ENCODE peak calls at places on chromosomes 6 and 20, in five cellular contexts. One of them, this sample, is unnamed. For H3K4me1, the result is how much of the 10 kb centered on the place peaks cover.

GRCh38 chr6:144953552-144954240 is 668.6 kb downstream of the UTRN start:
- DNase-seq in fibroblast of lung: peak
- DNase-seq in A549: peak
- DNase-seq in spleen: no peak
- DNase-seq in neuronal stem cell: no peak
- DNase-seq in this sample: no peak

GRCh38 chr6:3063733-3064700 is 4.3 kb upstream of the RIPK1 start:
- DNase-seq in fibroblast of lung: peak
- DNase-seq in A549: peak
- DNase-seq in spleen: peak
- DNase-seq in neuronal stem cell: peak
- DNase-seq in this sample: no peak

GRCh38 chr6:111922454-111923297 is 49.4 kb upstream of the FYN start:
- DNase-seq in fibroblast of lung: peak
- DNase-seq in A549: no peak
- DNase-seq in spleen: no peak
- DNase-seq in neuronal stem cell: no peak
- DNase-seq in this sample: no peak

GRCh38 chr6:140064371-140064770 is 689.9 kb upstream of the CITED2 start:
- DNase-seq in fibroblast of lung: no peak
- DNase-seq in A549: no peak
- DNase-seq in spleen: no peak
- DNase-seq in neuronal stem cell: no peak
- DNase-seq in this sample: no peak

GRCh38 chr20:61807426-61808160 is 258.1 kb downstream of the TAF4 start:
- DNase-seq in fibroblast of lung: no peak
- DNase-seq in A549: no peak
- DNase-seq in spleen: peak
- DNase-seq in neuronal stem cell: no peak
- DNase-seq in this sample: no peak

GRCh38 chr6:4977468-4977867 is 26.4 kb downstream of the RPP40 start:
- DNase-seq in fibroblast of lung: no peak
- DNase-seq in A549: no peak
- DNase-seq in spleen: no peak
- DNase-seq in neuronal stem cell: no peak
- DNase-seq in this sample: no peak

GRCh38 chr6:18585032-18585573 is 198.0 kb downstream of the RNF144B start:
- DNase-seq in fibroblast of lung: peak
- DNase-seq in A549: peak
- DNase-seq in spleen: no peak
- DNase-seq in neuronal stem cell: no peak
- DNase-seq in this sample: no peak

GRCh38 chr20:13297105-13297899 is 76.2 kb downstream of the ISM1 start:
- DNase-seq in fibroblast of lung: no peak
- DNase-seq in A549: no peak
- DNase-seq in spleen: no peak
- DNase-seq in neuronal stem cell: no peak
- DNase-seq in this sample: no peak

GRCh38 chr20:44809380-44810060 is 826 bp downstream of the RIMS4 start:
- DNase-seq in fibroblast of lung: no peak
- DNase-seq in A549: no peak
- DNase-seq in spleen: no peak
- DNase-seq in neuronal stem cell: no peak
- DNase-seq in this sample: no peak

GRCh38 chr6:160137989-160138835 is 16.6 kb downstream of the SLC22A1 start:
- DNase-seq in fibroblast of lung: peak
- DNase-seq in A549: peak
- DNase-seq in spleen: no peak
- DNase-seq in neuronal stem cell: peak
- DNase-seq in this sample: no peak

GRCh38 chr6:33297956-33298772 is 578 bp downstream of the RGL2 start:
- DNase-seq in fibroblast of lung: peak
- DNase-seq in A549: peak
- DNase-seq in spleen: peak
- DNase-seq in neuronal stem cell: peak
- DNase-seq in this sample: no peak

GRCh38 chr6:158660331-158660730 is 10.5 kb downstream of the SYTL3 start:
- DNase-seq in fibroblast of lung: no peak
- DNase-seq in A549: peak
- DNase-seq in spleen: peak
- DNase-seq in neuronal stem cell: no peak
- DNase-seq in this sample: no peak

GRCh38 chr6:140855520-140855919 is 1277.2 kb upstream of the GJE1 start:
- DNase-seq in fibroblast of lung: peak
- DNase-seq in A549: no peak
- DNase-seq in spleen: no peak
- DNase-seq in neuronal stem cell: no peak
- DNase-seq in this sample: no peak

GRCh38 chr6:4615891-4616290 is 160.3 kb upstream of the CDYL start:
- DNase-seq in fibroblast of lung: no peak
- DNase-seq in A549: no peak
- DNase-seq in spleen: no peak
- DNase-seq in neuronal stem cell: no peak
- DNase-seq in this sample: no peak

GRCh38 chr20:59948828-59949720 is 8.9 kb downstream of the FAM217B start:
- DNase-seq in fibroblast of lung: peak
- DNase-seq in A549: peak
- DNase-seq in spleen: no peak
- DNase-seq in neuronal stem cell: no peak
- DNase-seq in this sample: no peak

GRCh38 chr6:167576050-167576741 is 250.5 kb upstream of the AFDN start:
- DNase-seq in fibroblast of lung: no peak
- DNase-seq in A549: no peak
- DNase-seq in spleen: no peak
- DNase-seq in neuronal stem cell: no peak
- DNase-seq in this sample: no peak

GRCh38 chr20:12896180-12896579 is 112.6 kb upstream of the SPTLC3 start:
- DNase-seq in fibroblast of lung: no peak
- DNase-seq in A549: no peak
- DNase-seq in spleen: no peak
- DNase-seq in neuronal stem cell: no peak
- DNase-seq in this sample: no peak

GRCh38 chr20:25301357-25301920 is 53.6 kb downstream of the PYGB start:
- DNase-seq in fibroblast of lung: no peak
- DNase-seq in A549: no peak
- DNase-seq in spleen: no peak
- DNase-seq in neuronal stem cell: no peak
- DNase-seq in this sample: no peak

GRCh38 chr6:144335914-144336313 is 50.8 kb downstream of the UTRN start:
- DNase-seq in fibroblast of lung: no peak
- DNase-seq in A549: no peak
- DNase-seq in spleen: peak
- DNase-seq in neuronal stem cell: no peak
- DNase-seq in this sample: no peak

GRCh38 chr6:52115891-52116604 is 28.6 kb upstream of the PKHD1 start:
- DNase-seq in fibroblast of lung: no peak
- DNase-seq in A549: no peak
- DNase-seq in spleen: no peak
- DNase-seq in neuronal stem cell: no peak
- DNase-seq in this sample: no peak

GRCh38 chr20:1528811-1529210 is 28.7 kb downstream of the SIRPD start:
- DNase-seq in fibroblast of lung: no peak
- DNase-seq in A549: no peak
- DNase-seq in spleen: no peak
- DNase-seq in neuronal stem cell: no peak
- DNase-seq in this sample: no peak

GRCh38 chr20:56630506-56631317 is 1.6 kb downstream of the TFAP2C start:
- DNase-seq in fibroblast of lung: peak
- DNase-seq in A549: peak
- DNase-seq in spleen: no peak
- DNase-seq in neuronal stem cell: no peak
- DNase-seq in this sample: no peak

GRCh38 chr6:109024784-109025183 is 69.9 kb downstream of the SESN1 start:
- DNase-seq in fibroblast of lung: no peak
- DNase-seq in A549: no peak
- DNase-seq in spleen: no peak
- DNase-seq in neuronal stem cell: no peak
- DNase-seq in this sample: no peak

GRCh38 chr20:13009682-13010406 is 1.1 kb downstream of the SPTLC3 start:
- DNase-seq in fibroblast of lung: peak
- DNase-seq in A549: no peak
- DNase-seq in spleen: no peak
- DNase-seq in neuronal stem cell: no peak
- DNase-seq in this sample: no peak

GRCh38 chr6:107330190-107330589 is 129.2 kb downstream of the PDSS2 start:
- DNase-seq in fibroblast of lung: no peak
- DNase-seq in A549: no peak
- DNase-seq in spleen: no peak
- DNase-seq in neuronal stem cell: no peak
- DNase-seq in this sample: no peak

GRCh38 chr6:33613794-33614166 is 7.3 kb upstream of the ITPR3 start:
- DNase-seq in fibroblast of lung: peak
- DNase-seq in A549: no peak
- DNase-seq in spleen: no peak
- DNase-seq in neuronal stem cell: no peak
- DNase-seq in this sample: no peak

GRCh38 chr6:44058617-44059358 is 68.5 kb downstream of the MRPL14 start:
- DNase-seq in fibroblast of lung: peak
- DNase-seq in A549: peak
- DNase-seq in spleen: peak
- DNase-seq in neuronal stem cell: no peak
- DNase-seq in this sample: no peak

GRCh38 chr6:44059359-44060342 is 67.6 kb downstream of the MRPL14 start:
- DNase-seq in fibroblast of lung: peak
- DNase-seq in A549: no peak
- DNase-seq in spleen: no peak
- DNase-seq in neuronal stem cell: no peak
- DNase-seq in this sample: no peak

GRCh38 chr6:44056392-44057237 is 70.6 kb downstream of the MRPL14 start:
- DNase-seq in fibroblast of lung: peak
- DNase-seq in A549: no peak
- DNase-seq in spleen: peak
- DNase-seq in neuronal stem cell: no peak
- DNase-seq in this sample: no peak

GRCh38 chr6:44057931-44058616 is 69.2 kb downstream of the MRPL14 start:
- DNase-seq in fibroblast of lung: peak
- DNase-seq in A549: no peak
- DNase-seq in spleen: no peak
- DNase-seq in neuronal stem cell: no peak
- DNase-seq in this sample: no peak

GRCh38 chr6:44057238-44057930 is 69.9 kb downstream of the MRPL14 start:
- DNase-seq in fibroblast of lung: no peak
- DNase-seq in A549: no peak
- DNase-seq in spleen: no peak
- DNase-seq in neuronal stem cell: no peak
- DNase-seq in this sample: no peak
- H3K4me1 ChIP-seq in fibroblast of lung: half or more
- H3K4me1 ChIP-seq in A549: half or more
- H3K4me1 ChIP-seq in spleen: under half
- H3K4me1 ChIP-seq in neuronal stem cell: under half
- H3K4me1 ChIP-seq in this sample: under half

GRCh38 chr20:5168582-5169396 is 42.0 kb downstream of the CDS2 start:
- DNase-seq in fibroblast of lung: peak
- DNase-seq in A549: no peak
- DNase-seq in spleen: no peak
- DNase-seq in neuronal stem cell: no peak
- DNase-seq in this sample: no peak
- H3K4me1 ChIP-seq in fibroblast of lung: under half
- H3K4me1 ChIP-seq in A549: under half
- H3K4me1 ChIP-seq in spleen: under half
- H3K4me1 ChIP-seq in neuronal stem cell: under half
- H3K4me1 ChIP-seq in this sample: under half

GRCh38 chr20:3812975-3813599 is 7.3 kb upstream of the AP5S1 start:
- DNase-seq in fibroblast of lung: no peak
- DNase-seq in A549: peak
- DNase-seq in spleen: no peak
- DNase-seq in neuronal stem cell: no peak
- DNase-seq in this sample: no peak
- H3K4me1 ChIP-seq in fibroblast of lung: under half
- H3K4me1 ChIP-seq in A549: half or more
- H3K4me1 ChIP-seq in spleen: under half
- H3K4me1 ChIP-seq in neuronal stem cell: under half
- H3K4me1 ChIP-seq in this sample: under half

GRCh38 chr20:8132632-8133587 is 844 bp downstream of the PLCB1 start:
- DNase-seq in fibroblast of lung: peak
- DNase-seq in A549: peak
- DNase-seq in spleen: peak
- DNase-seq in neuronal stem cell: peak
- DNase-seq in this sample: no peak
- H3K4me1 ChIP-seq in fibroblast of lung: under half
- H3K4me1 ChIP-seq in A549: under half
- H3K4me1 ChIP-seq in spleen: under half
- H3K4me1 ChIP-seq in neuronal stem cell: under half
- H3K4me1 ChIP-seq in this sample: under half

This sample was measured in iPS DF 6.9.